ENCODE peak calls at places on chromosomes 16 and 17, in seven cellular contexts. T is lung; Z is Panc1; O is K562; X is thoracic aorta; A is CD4-positive, alpha-beta T cell; C is spleen. M is an unnamed sample. For H3K27me3, the result is how much of the 10 kb centered on the place peaks cover.

GRCh38 chr16:5398203-5398602 is 300.6 kb upstream of the EEF2KMT start:
- DNase-seq in T (no peak), Z (no peak), O (no peak), X (no peak), A (no peak), C (no peak), M (no peak)

GRCh38 chr17:9842057-9842758 is 16.5 kb downstream of the GLP2R start:
- DNase-seq in T (no peak), Z (no peak), O (no peak), X (no peak), A (no peak), C (no peak), M (peak)

GRCh38 chr16:87628940-87629339 is 26.6 kb downstream of the JPH3 start:
- DNase-seq in T (no peak), Z (no peak), O (no peak), X (no peak), A (no peak), C (no peak), M (no peak)

GRCh38 chr16:26317885-26318284 is 626.1 kb downstream of the HS3ST4 start:
- DNase-seq in T (no peak), Z (no peak), O (no peak), X (no peak), A (no peak), C (no peak), M (no peak)

GRCh38 chr16:57518520-57518919 is 17.9 kb downstream of the CCDC102A start:
- DNase-seq in T (no peak), Z (no peak), O (no peak), X (no peak), A (no peak), C (no peak), M (no peak)

GRCh38 chr16:56999409-57000270 is 10.3 kb downstream of the NLRC5 start:
- DNase-seq in T (no peak), Z (no peak), O (no peak), X (no peak), A (no peak), C (peak), M (no peak)

GRCh38 chr17:19304209-19304608 is 58.3 kb downstream of the B9D1 start:
- DNase-seq in T (peak), Z (no peak), O (peak), X (no peak), A (no peak), C (peak), M (peak)

GRCh38 chr17:37710344-37710886 is 34.4 kb downstream of the HNF1B start:
- DNase-seq in T (peak), Z (no peak), O (peak), X (no peak), A (no peak), C (no peak), M (no peak)

GRCh38 chr16:23310217-23310616 is 8.1 kb downstream of the SCNN1B start:
- DNase-seq in T (no peak), Z (no peak), O (no peak), X (no peak), A (no peak), C (no peak), M (no peak)

GRCh38 chr17:3385869-3386816 is at the start of gene OR3A2:
- DNase-seq in T (no peak), Z (no peak), O (no peak), X (no peak), A (no peak), C (no peak), M (no peak)

GRCh38 chr17:8606415-8606814 is 24.1 kb downstream of the MYH10 start:
- DNase-seq in T (no peak), Z (no peak), O (no peak), X (no peak), A (no peak), C (no peak), M (no peak)

GRCh38 chr16:16004314-16004749 is 54.9 kb downstream of the ABCC1 start:
- DNase-seq in T (no peak), Z (no peak), O (no peak), X (no peak), A (no peak), C (no peak), M (no peak)

GRCh38 chr16:19515765-19516164 is 6.1 kb downstream of the GDE1 start:
- DNase-seq in T (no peak), Z (no peak), O (no peak), X (no peak), A (no peak), C (no peak), M (no peak)

GRCh38 chr16:85064186-85064585 is 36.6 kb downstream of the KIAA0513 start:
- DNase-seq in T (no peak), Z (no peak), O (no peak), X (no peak), A (no peak), C (no peak), M (no peak)

GRCh38 chr16:4882633-4883285 is 35.5 kb downstream of the UBN1 start:
- DNase-seq in T (peak), Z (peak), O (no peak), X (no peak), A (no peak), C (no peak), M (peak)

GRCh38 chr16:87608400-87608985 is 6.2 kb downstream of the JPH3 start:
- DNase-seq in T (no peak), Z (no peak), O (peak), X (no peak), A (peak), C (no peak), M (peak)

GRCh38 chr17:76867578-76868175 is 527 bp upstream of the MGAT5B start:
- DNase-seq in T (no peak), Z (no peak), O (no peak), X (no peak), A (no peak), C (no peak), M (no peak)

GRCh38 chr16:58636474-58636873 is 6.8 kb upstream of the CNOT1 start:
- DNase-seq in T (no peak), Z (no peak), O (no peak), X (no peak), A (no peak), C (no peak), M (no peak)

GRCh38 chr16:79381552-79382042 is 218.9 kb downstream of the MAF start:
- DNase-seq in T (no peak), Z (no peak), O (no peak), X (no peak), A (no peak), C (no peak), M (peak)

GRCh38 chr16:66845791-66846221 is 1.6 kb downstream of the CA7 start:
- DNase-seq in T (no peak), Z (no peak), O (no peak), X (no peak), A (no peak), C (no peak), M (no peak)

GRCh38 chr17:73586153-73586906 is 57.9 kb downstream of the SDK2 start:
- DNase-seq in T (no peak), Z (no peak), O (no peak), X (no peak), A (no peak), C (no peak), M (no peak)

GRCh38 chr17:53012364-53012763 is 810.4 kb upstream of the KIF2B start:
- DNase-seq in T (no peak), Z (no peak), O (no peak), X (no peak), A (no peak), C (no peak), M (no peak)

GRCh38 chr17:15436399-15437369 is 30.7 kb downstream of the CDRT4 start:
- DNase-seq in T (peak), Z (no peak), O (peak), X (no peak), A (peak), C (no peak), M (peak)

GRCh38 chr17:17740627-17741237 is 59.5 kb downstream of the RAI1 start:
- DNase-seq in T (no peak), Z (no peak), O (no peak), X (no peak), A (peak), C (no peak), M (no peak)

DNA sequence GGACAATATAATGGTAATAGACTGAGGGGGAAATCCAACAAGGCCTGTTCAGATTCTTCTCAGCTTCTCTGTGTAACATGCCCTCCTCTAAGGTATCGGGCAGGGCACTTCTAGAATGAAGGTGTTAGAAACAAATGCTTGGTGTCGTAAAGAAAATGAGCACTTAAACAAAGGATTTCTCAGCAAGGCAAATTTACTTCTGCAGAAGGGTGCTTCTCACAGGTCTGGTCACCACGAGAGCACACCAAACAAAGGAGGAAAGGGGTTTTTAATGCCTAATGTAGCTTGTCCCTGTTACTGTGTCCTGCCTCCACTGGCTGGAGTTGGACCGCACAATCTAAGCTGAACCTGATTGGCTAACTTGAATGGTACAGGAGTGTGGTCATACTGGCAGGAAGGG is 642.6 kb upstream of the CDH8 start:
- DNase-seq in T (no peak), Z (no peak), O (no peak), X (no peak), A (no peak), C (no peak), M (no peak)
- H3K27ac ChIP-seq in T (no peak), Z (no peak), O (no peak), X (no peak), A (no peak), C (no peak), M (no peak)

GRCh38 chr17:39607057-39607850 is 466 bp downstream of the NEUROD2 start:
- DNase-seq in T (no peak), Z (no peak), O (no peak), X (no peak), A (no peak), C (no peak), M (no peak)

GRCh38 chr17:39604911-39605491 is 2.7 kb downstream of the NEUROD2 start:
- DNase-seq in T (no peak), Z (no peak), O (no peak), X (no peak), A (no peak), C (no peak), M (no peak)

GRCh38 chr17:39605492-39606433 is 2.0 kb downstream of the NEUROD2 start:
- DNase-seq in T (no peak), Z (no peak), O (no peak), X (no peak), A (no peak), C (no peak), M (no peak)

GRCh38 chr17:39607851-39608130 is at the start of gene NEUROD2:
- DNase-seq in T (no peak), Z (no peak), O (no peak), X (no peak), A (no peak), C (no peak), M (no peak)

DNA sequence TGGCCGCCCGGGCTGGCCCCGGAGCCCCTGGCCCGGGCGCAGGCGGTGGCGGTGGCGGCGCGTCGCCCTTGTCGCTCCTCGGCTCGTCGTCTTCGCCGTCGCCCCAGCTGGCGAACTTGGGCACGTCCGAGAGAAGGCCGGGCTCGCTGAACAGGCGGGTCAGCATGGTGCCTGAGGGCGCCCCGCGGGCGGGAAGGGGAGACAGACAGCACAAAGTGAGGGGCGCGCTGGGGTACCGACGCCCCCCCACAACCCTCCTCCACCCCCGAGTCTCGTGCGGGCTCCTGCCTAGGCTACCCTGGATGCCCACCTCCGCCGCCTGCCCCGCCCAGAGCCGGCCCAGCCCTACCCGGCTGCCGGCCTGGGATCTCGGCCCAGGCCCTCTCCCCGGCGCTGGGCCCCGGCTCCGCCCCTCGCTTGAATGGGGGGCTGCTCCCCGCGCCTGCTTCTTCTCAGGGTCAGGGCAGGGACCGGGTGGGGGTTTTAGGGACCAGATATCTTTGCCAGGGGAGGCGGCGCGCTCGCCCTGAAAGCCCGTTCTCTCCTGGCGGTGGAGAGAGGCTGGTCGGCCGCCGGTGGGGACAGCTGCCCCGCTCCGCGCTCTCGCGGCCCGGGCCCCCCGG is 1.2 kb downstream of the NEUROD2 start:
- DNase-seq in T (no peak), Z (no peak), O (no peak), X (no peak), A (no peak), C (no peak), M (no peak)
- H3K27me3 ChIP-seq in T (under half), Z (under half), O (under half), X (under half), A (half or more), C (half or more), M (under half)

DNA sequence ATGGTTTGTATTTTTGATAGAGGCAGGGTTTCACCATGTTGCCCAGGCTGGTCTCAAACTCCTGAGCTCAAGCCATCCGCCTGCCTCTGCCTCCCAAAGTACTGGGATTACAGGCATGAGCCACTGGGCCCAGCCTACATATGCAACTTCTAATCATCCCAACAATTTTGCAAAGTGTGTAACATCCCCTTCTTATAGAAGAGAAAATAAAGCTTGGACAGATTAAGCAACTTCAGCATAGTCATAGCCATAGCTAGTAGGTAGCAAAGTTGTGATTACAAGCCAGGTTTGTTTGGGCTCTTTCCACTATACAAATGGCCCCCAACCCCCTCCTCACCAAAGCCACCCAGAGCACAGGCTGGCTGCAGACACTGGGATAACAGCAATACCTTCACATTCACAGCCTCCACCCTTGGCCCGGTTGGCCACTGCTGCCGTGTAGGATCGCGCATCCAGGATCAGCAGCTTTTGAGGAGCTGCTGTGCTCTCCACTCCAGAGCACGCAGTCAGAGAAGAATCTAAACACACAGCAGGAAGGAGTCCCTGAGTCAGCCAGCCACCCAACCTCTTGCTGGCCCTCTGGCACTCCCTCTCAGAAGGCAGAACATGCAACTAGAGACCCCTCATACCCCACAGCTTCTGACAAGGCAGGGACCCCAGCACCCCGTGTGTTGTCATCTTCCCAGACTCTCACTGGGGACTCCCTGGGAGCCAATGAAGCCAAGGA is 7.9 kb downstream of the MTMR4 start:
- DNase-seq in T (no peak), Z (no peak), O (no peak), X (no peak), A (no peak), C (no peak), M (no peak)
- H3K27ac ChIP-seq in T (no peak), Z (no peak), O (no peak), X (no peak), A (no peak), C (no peak), M (no peak)

DNA sequence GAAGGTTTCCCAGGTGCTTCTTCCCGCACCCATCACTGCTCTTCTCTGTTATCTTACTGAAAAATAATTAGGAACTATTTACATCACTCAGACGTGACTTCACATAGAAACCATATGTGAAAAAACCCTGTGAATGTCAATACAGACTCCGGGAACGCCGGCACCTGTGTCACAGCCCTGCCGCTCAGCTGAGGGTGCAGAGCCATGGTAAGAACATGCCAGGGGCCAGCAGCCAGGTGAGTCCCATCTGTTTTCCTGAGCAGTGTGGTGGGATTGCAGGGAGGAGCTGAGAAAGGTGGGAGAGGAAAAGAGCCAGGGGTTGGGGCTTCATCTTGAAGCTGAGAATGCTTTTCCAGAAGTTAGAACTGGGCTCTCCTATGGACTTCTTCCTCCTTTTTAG is 13.7 kb downstream of the FOXF1 start:
- DNase-seq in T (no peak), Z (no peak), O (no peak), X (no peak), A (no peak), C (no peak), M (no peak)
- H3K27me3 ChIP-seq in T (under half), Z (under half), O (under half), X (under half), A (under half), C (under half), M (under half)

GRCh38 chr17:7029659-7030058 is 6.2 kb upstream of the SLC16A13 start:
- DNase-seq in T (no peak), Z (no peak), O (no peak), X (no peak), A (peak), C (peak), M (no peak)
- H3K27ac ChIP-seq in T (peak), Z (no peak), O (no peak), X (no peak), A (peak), C (peak), M (no peak)

DNA sequence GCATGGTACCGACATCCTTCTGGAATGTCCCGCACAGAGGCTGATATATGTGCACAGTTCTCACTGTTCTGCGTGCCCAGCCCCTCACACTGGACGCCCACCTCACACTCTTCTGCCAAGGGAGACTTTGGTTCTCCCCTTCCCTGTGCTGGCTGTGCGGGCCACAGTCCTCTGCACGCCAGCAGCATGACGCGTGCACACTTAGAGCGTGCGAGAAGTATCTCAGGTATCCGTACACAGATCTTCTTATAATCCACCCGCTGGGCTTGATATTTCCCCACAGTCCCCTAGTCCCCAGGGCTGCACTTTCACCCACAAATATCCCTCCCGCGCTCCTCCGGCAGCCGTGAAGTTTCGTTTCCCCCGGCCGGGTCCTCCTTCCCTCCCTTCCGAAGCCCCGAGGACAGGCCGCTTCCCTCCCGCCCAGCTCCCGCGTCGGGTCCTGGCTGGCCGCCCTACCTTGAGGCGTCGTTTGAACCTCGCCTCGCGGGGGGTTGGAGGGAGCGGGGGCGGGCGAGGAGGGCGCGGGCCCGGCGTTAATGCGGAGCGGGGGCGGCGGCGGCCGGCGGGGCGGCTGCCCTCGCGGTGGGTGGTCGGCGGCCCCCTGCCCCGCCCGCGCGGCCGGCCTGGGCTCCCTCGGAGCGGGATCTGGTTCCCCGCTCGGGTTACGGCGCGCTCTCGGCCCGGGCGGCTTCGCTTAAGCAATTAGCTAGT is 5.0 kb upstream of the FOXF1 start:
- DNase-seq in T (no peak), Z (no peak), O (no peak), X (no peak), A (no peak), C (no peak), M (no peak)
- H3K27me3 ChIP-seq in T (under half), Z (under half), O (under half), X (half or more), A (half or more), C (half or more), M (under half)

DNA sequence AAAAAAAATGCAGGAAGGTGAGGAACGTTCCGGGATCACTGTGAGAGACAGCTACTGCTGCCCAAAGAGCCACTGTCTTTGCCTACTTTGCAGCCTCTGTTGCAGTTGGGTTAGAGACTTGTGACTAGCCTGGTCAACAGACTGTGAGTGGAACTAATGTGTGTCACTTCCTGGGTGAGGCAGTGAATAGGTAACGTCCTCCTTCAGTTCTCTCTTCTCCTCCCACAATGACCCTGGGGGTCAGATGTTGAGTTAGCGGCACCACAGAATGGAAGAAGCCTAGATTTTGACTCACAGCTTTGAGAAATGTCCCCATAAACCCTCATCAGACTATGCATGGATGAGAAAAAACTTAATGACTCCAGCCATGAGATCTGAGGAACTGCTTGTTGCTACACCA is 5.2 kb downstream of the C16orf46 start:
- DNase-seq in T (no peak), Z (peak), O (peak), X (no peak), A (no peak), C (no peak), M (no peak)
- H3K27ac ChIP-seq in T (no peak), Z (no peak), O (peak), X (no peak), A (no peak), C (no peak), M (no peak)

M was measured in tibial nerve.